ENCODE peak calls at places on chromosomes 4 and X, in seven cellular contexts. One of them, this sample, is unnamed.

GRCh38 chr4:139177049-139177887 is at the start of gene ELF2:
- DNase-seq in activated naive CD4-positive, alpha-beta T cell: peak
- DNase-seq in Ammon's horn: peak
- DNase-seq in NB4: peak
- DNase-seq in astrocyte: peak
- DNase-seq in GM19239: peak
- DNase-seq in NCI-H2081: peak
- DNase-seq in this sample: peak

GRCh38 chrX:85017721-85018120 is 14.0 kb downstream of the APOOL start:
- DNase-seq in astrocyte: peak
- DNase-seq in GM19239: no peak
- DNase-seq in NB4: no peak
- DNase-seq in NCI-H2081: no peak
- DNase-seq in Ammon's horn: no peak
- DNase-seq in activated naive CD4-positive, alpha-beta T cell: no peak
- DNase-seq in this sample: no peak

GRCh38 chr4:16916719-16917337 is 18.4 kb upstream of the LDB2 start:
- DNase-seq in NB4: peak
- DNase-seq in NCI-H2081: peak
- DNase-seq in activated naive CD4-positive, alpha-beta T cell: peak
- DNase-seq in GM19239: peak
- DNase-seq in Ammon's horn: no peak
- DNase-seq in astrocyte: no peak
- DNase-seq in this sample: no peak

GRCh38 chrX:29858714-29859113 is 356.6 kb upstream of the MAGEB2 start:
- DNase-seq in activated naive CD4-positive, alpha-beta T cell: no peak
- DNase-seq in astrocyte: peak
- DNase-seq in Ammon's horn: no peak
- DNase-seq in NCI-H2081: no peak
- DNase-seq in GM19239: no peak
- DNase-seq in NB4: no peak
- DNase-seq in this sample: no peak

GRCh38 chrX:154833746-154834274 is 652 bp downstream of the SMIM9 start:
- DNase-seq in astrocyte: no peak
- DNase-seq in NCI-H2081: no peak
- DNase-seq in activated naive CD4-positive, alpha-beta T cell: no peak
- DNase-seq in NB4: no peak
- DNase-seq in Ammon's horn: no peak
- DNase-seq in GM19239: no peak
- DNase-seq in this sample: no peak

GRCh38 chrX:31038585-31039326 is 33.1 kb downstream of the FTHL17 start:
- DNase-seq in NCI-H2081: peak
- DNase-seq in NB4: peak
- DNase-seq in GM19239: no peak
- DNase-seq in activated naive CD4-positive, alpha-beta T cell: no peak
- DNase-seq in astrocyte: peak
- DNase-seq in Ammon's horn: peak
- DNase-seq in this sample: no peak

GRCh38 chr4:76726631-76727030 is 171.3 kb downstream of the SOWAHB start:
- DNase-seq in NB4: no peak
- DNase-seq in NCI-H2081: no peak
- DNase-seq in GM19239: no peak
- DNase-seq in Ammon's horn: no peak
- DNase-seq in astrocyte: no peak
- DNase-seq in activated naive CD4-positive, alpha-beta T cell: no peak
- DNase-seq in this sample: no peak

GRCh38 chr4:188867796-188868195 is 728.6 kb downstream of the TRIML1 start:
- DNase-seq in activated naive CD4-positive, alpha-beta T cell: no peak
- DNase-seq in GM19239: no peak
- DNase-seq in Ammon's horn: no peak
- DNase-seq in NB4: no peak
- DNase-seq in astrocyte: no peak
- DNase-seq in NCI-H2081: no peak
- DNase-seq in this sample: no peak

GRCh38 chrX:56233682-56234081 is 1.5 kb downstream of the KLF8 start:
- DNase-seq in NCI-H2081: no peak
- DNase-seq in Ammon's horn: no peak
- DNase-seq in activated naive CD4-positive, alpha-beta T cell: no peak
- DNase-seq in NB4: no peak
- DNase-seq in astrocyte: peak
- DNase-seq in GM19239: peak
- DNase-seq in this sample: no peak

GRCh38 chrX:67544281-67544680 is 460 bp downstream of the AR start:
- DNase-seq in activated naive CD4-positive, alpha-beta T cell: no peak
- DNase-seq in Ammon's horn: no peak
- DNase-seq in GM19239: no peak
- DNase-seq in NB4: no peak
- DNase-seq in astrocyte: no peak
- DNase-seq in NCI-H2081: no peak
- DNase-seq in this sample: no peak

GRCh38 chr4:2931765-2932560 is 31.2 kb downstream of the NOP14 start:
- DNase-seq in NB4: peak
- DNase-seq in astrocyte: no peak
- DNase-seq in Ammon's horn: peak
- DNase-seq in NCI-H2081: no peak
- DNase-seq in activated naive CD4-positive, alpha-beta T cell: peak
- DNase-seq in GM19239: peak
- DNase-seq in this sample: no peak

GRCh38 chr4:173272987-173273386 is 61.2 kb downstream of the HMGB2 start:
- DNase-seq in GM19239: no peak
- DNase-seq in astrocyte: peak
- DNase-seq in NB4: no peak
- DNase-seq in NCI-H2081: no peak
- DNase-seq in activated naive CD4-positive, alpha-beta T cell: no peak
- DNase-seq in Ammon's horn: no peak
- DNase-seq in this sample: no peak

GRCh38 chr4:33133723-33134122 is 2413.6 kb downstream of the PCDH7 start:
- DNase-seq in NB4: no peak
- DNase-seq in astrocyte: no peak
- DNase-seq in Ammon's horn: no peak
- DNase-seq in GM19239: no peak
- DNase-seq in activated naive CD4-positive, alpha-beta T cell: no peak
- DNase-seq in NCI-H2081: no peak
- DNase-seq in this sample: no peak

GRCh38 chrX:107566603-107567262 is 61.6 kb upstream of the PRPS1 start:
- DNase-seq in GM19239: no peak
- DNase-seq in NCI-H2081: no peak
- DNase-seq in astrocyte: peak
- DNase-seq in activated naive CD4-positive, alpha-beta T cell: no peak
- DNase-seq in NB4: no peak
- DNase-seq in Ammon's horn: no peak
- DNase-seq in this sample: no peak

GRCh38 chr4:27844359-27844758 is 983.7 kb downstream of the STIM2 start:
- DNase-seq in NB4: no peak
- DNase-seq in GM19239: no peak
- DNase-seq in Ammon's horn: no peak
- DNase-seq in activated naive CD4-positive, alpha-beta T cell: no peak
- DNase-seq in astrocyte: no peak
- DNase-seq in NCI-H2081: no peak
- DNase-seq in this sample: no peak

GRCh38 chr4:75860606-75861005 is 41.6 kb downstream of the PPEF2 start:
- DNase-seq in NCI-H2081: no peak
- DNase-seq in Ammon's horn: no peak
- DNase-seq in astrocyte: no peak
- DNase-seq in activated naive CD4-positive, alpha-beta T cell: no peak
- DNase-seq in NB4: no peak
- DNase-seq in GM19239: no peak
- DNase-seq in this sample: no peak

GRCh38 chr4:8276358-8277240 is 7.0 kb downstream of the HTRA3 start:
- DNase-seq in GM19239: no peak
- DNase-seq in astrocyte: no peak
- DNase-seq in NB4: no peak
- DNase-seq in Ammon's horn: no peak
- DNase-seq in activated naive CD4-positive, alpha-beta T cell: no peak
- DNase-seq in NCI-H2081: no peak
- DNase-seq in this sample: no peak

GRCh38 chrX:85029043-85029442 is 25.4 kb downstream of the APOOL start:
- DNase-seq in GM19239: no peak
- DNase-seq in Ammon's horn: no peak
- DNase-seq in NB4: no peak
- DNase-seq in activated naive CD4-positive, alpha-beta T cell: no peak
- DNase-seq in NCI-H2081: no peak
- DNase-seq in astrocyte: no peak
- DNase-seq in this sample: no peak

GRCh38 chr4:118730683-118731082 is 45.5 kb downstream of the METTL14 start:
- DNase-seq in astrocyte: no peak
- DNase-seq in Ammon's horn: no peak
- DNase-seq in NCI-H2081: no peak
- DNase-seq in activated naive CD4-positive, alpha-beta T cell: no peak
- DNase-seq in GM19239: no peak
- DNase-seq in NB4: no peak
- DNase-seq in this sample: no peak

GRCh38 chr4:45741897-45742296 is 382.0 kb downstream of the GABRG1 start:
- DNase-seq in Ammon's horn: no peak
- DNase-seq in NCI-H2081: no peak
- DNase-seq in GM19239: no peak
- DNase-seq in activated naive CD4-positive, alpha-beta T cell: no peak
- DNase-seq in astrocyte: no peak
- DNase-seq in NB4: peak
- DNase-seq in this sample: no peak

GRCh38 chr4:38764292-38764691 is 18.5 kb downstream of the TLR10 start:
- DNase-seq in NB4: no peak
- DNase-seq in activated naive CD4-positive, alpha-beta T cell: no peak
- DNase-seq in NCI-H2081: no peak
- DNase-seq in Ammon's horn: no peak
- DNase-seq in astrocyte: no peak
- DNase-seq in GM19239: no peak
- DNase-seq in this sample: no peak

GRCh38 chr4:83112678-83113428 is 1.7 kb downstream of the PLAC8 start:
- DNase-seq in astrocyte: peak
- DNase-seq in GM19239: no peak
- DNase-seq in activated naive CD4-positive, alpha-beta T cell: peak
- DNase-seq in Ammon's horn: no peak
- DNase-seq in NCI-H2081: no peak
- DNase-seq in NB4: peak
- DNase-seq in this sample: no peak

GRCh38 chr4:142274137-142274536 is 572.0 kb downstream of the INPP4B start:
- DNase-seq in activated naive CD4-positive, alpha-beta T cell: no peak
- DNase-seq in astrocyte: peak
- DNase-seq in NCI-H2081: no peak
- DNase-seq in NB4: no peak
- DNase-seq in GM19239: no peak
- DNase-seq in Ammon's horn: no peak
- DNase-seq in this sample: no peak

GRCh38 chr4:117514779-117515178 is 429.4 kb upstream of the TRAM1L1 start:
- DNase-seq in activated naive CD4-positive, alpha-beta T cell: no peak
- DNase-seq in Ammon's horn: no peak
- DNase-seq in NCI-H2081: no peak
- DNase-seq in GM19239: no peak
- DNase-seq in astrocyte: no peak
- DNase-seq in NB4: no peak
- DNase-seq in this sample: no peak

GRCh38 chr4:151917145-151917775 is 156.5 kb upstream of the GATB start:
- DNase-seq in Ammon's horn: no peak
- DNase-seq in activated naive CD4-positive, alpha-beta T cell: no peak
- DNase-seq in NB4: no peak
- DNase-seq in GM19239: no peak
- DNase-seq in NCI-H2081: no peak
- DNase-seq in astrocyte: no peak
- DNase-seq in this sample: no peak

GRCh38 chr4:2333356-2333841 is 71.5 kb upstream of the MXD4 start:
- DNase-seq in activated naive CD4-positive, alpha-beta T cell: no peak
- DNase-seq in GM19239: no peak
- DNase-seq in NB4: peak
- DNase-seq in NCI-H2081: no peak
- DNase-seq in Ammon's horn: no peak
- DNase-seq in astrocyte: no peak
- DNase-seq in this sample: no peak

GRCh38 chr4:86935499-86935832 is 655 bp downstream of the AFF1 start:
- DNase-seq in NCI-H2081: no peak
- DNase-seq in activated naive CD4-positive, alpha-beta T cell: peak
- DNase-seq in GM19239: no peak
- DNase-seq in Ammon's horn: no peak
- DNase-seq in astrocyte: no peak
- DNase-seq in NB4: peak
- DNase-seq in this sample: no peak

GRCh38 chr4:168319486-168320019 is 1.0 kb upstream of the DDX60 start:
- DNase-seq in activated naive CD4-positive, alpha-beta T cell: no peak
- DNase-seq in astrocyte: no peak
- DNase-seq in NCI-H2081: no peak
- DNase-seq in GM19239: no peak
- DNase-seq in NB4: no peak
- DNase-seq in Ammon's horn: no peak
- DNase-seq in this sample: no peak

GRCh38 chr4:7208509-7209451 is 16.4 kb downstream of the SORCS2 start:
- DNase-seq in GM19239: no peak
- DNase-seq in astrocyte: no peak
- DNase-seq in activated naive CD4-positive, alpha-beta T cell: no peak
- DNase-seq in Ammon's horn: no peak
- DNase-seq in NCI-H2081: no peak
- DNase-seq in NB4: no peak
- DNase-seq in this sample: no peak

GRCh38 chr4:151939670-151940069 is 178.9 kb upstream of the GATB start:
- DNase-seq in activated naive CD4-positive, alpha-beta T cell: no peak
- DNase-seq in astrocyte: no peak
- DNase-seq in Ammon's horn: no peak
- DNase-seq in GM19239: no peak
- DNase-seq in NCI-H2081: no peak
- DNase-seq in NB4: no peak
- DNase-seq in this sample: no peak

GRCh38 chr4:75549019-75549418 is 6.8 kb upstream of the ODAPH start:
- DNase-seq in GM19239: no peak
- DNase-seq in astrocyte: no peak
- DNase-seq in NB4: no peak
- DNase-seq in NCI-H2081: no peak
- DNase-seq in Ammon's horn: no peak
- DNase-seq in activated naive CD4-positive, alpha-beta T cell: no peak
- DNase-seq in this sample: no peak

GRCh38 chr4:95985051-95985450 is 145.2 kb downstream of the PDHA2 start:
- DNase-seq in NCI-H2081: no peak
- DNase-seq in GM19239: no peak
- DNase-seq in NB4: no peak
- DNase-seq in astrocyte: no peak
- DNase-seq in activated naive CD4-positive, alpha-beta T cell: no peak
- DNase-seq in Ammon's horn: no peak
- DNase-seq in this sample: no peak

GRCh38 chrX:68999351-68999750 is 165.9 kb downstream of the PJA1 start:
- DNase-seq in NB4: no peak
- DNase-seq in astrocyte: peak
- DNase-seq in NCI-H2081: no peak
- DNase-seq in activated naive CD4-positive, alpha-beta T cell: no peak
- DNase-seq in Ammon's horn: no peak
- DNase-seq in GM19239: no peak
- DNase-seq in this sample: no peak

GRCh38 chrX:41384041-41384705 is 50.2 kb downstream of the DDX3X start:
- DNase-seq in NB4: peak
- DNase-seq in astrocyte: peak
- DNase-seq in activated naive CD4-positive, alpha-beta T cell: peak
- DNase-seq in Ammon's horn: peak
- DNase-seq in NCI-H2081: no peak
- DNase-seq in GM19239: no peak
- DNase-seq in this sample: no peak

This sample was measured in NCI-H1092.